ENCODE peak calls at places on chromosomes 4 and X, in six cellular contexts. One of them, this sample, is unnamed.

GRCh38 chrX:108699368-108699767 is 37.0 kb downstream of the IRS4 start:
- DNase-seq in GM12878: peak
- DNase-seq in GM23338: peak
- DNase-seq in SK-N-SH: peak
- DNase-seq in A549: peak
- DNase-seq in HCT116: peak
- DNase-seq in this sample: peak

GRCh38 chr4:153027879-153028278 is 91.8 kb downstream of the FHDC1 start:
- DNase-seq in GM12878: no peak
- DNase-seq in GM23338: no peak
- DNase-seq in SK-N-SH: no peak
- DNase-seq in A549: no peak
- DNase-seq in HCT116: no peak
- DNase-seq in this sample: no peak

GRCh38 chr4:136935305-136935704 is 597.0 kb downstream of the PCDH18 start:
- DNase-seq in GM12878: no peak
- DNase-seq in GM23338: no peak
- DNase-seq in SK-N-SH: no peak
- DNase-seq in A549: no peak
- DNase-seq in HCT116: no peak
- DNase-seq in this sample: no peak

GRCh38 chrX:51905711-51906110 is 12.3 kb downstream of the MAGED1 start:
- DNase-seq in GM12878: no peak
- DNase-seq in GM23338: no peak
- DNase-seq in SK-N-SH: no peak
- DNase-seq in A549: no peak
- DNase-seq in HCT116: no peak
- DNase-seq in this sample: no peak

GRCh38 chr4:26322349-26322748 is 1.5 kb downstream of the RBPJ start:
- DNase-seq in GM12878: no peak
- DNase-seq in GM23338: no peak
- DNase-seq in SK-N-SH: no peak
- DNase-seq in A549: no peak
- DNase-seq in HCT116: no peak
- DNase-seq in this sample: no peak

GRCh38 chr4:139587452-139587851 is 31.4 kb upstream of the SETD7 start:
- DNase-seq in GM12878: no peak
- DNase-seq in GM23338: no peak
- DNase-seq in SK-N-SH: no peak
- DNase-seq in A549: no peak
- DNase-seq in HCT116: no peak
- DNase-seq in this sample: no peak

GRCh38 chr4:87209182-87209581 is 11.2 kb downstream of the KLHL8 start:
- DNase-seq in GM12878: no peak
- DNase-seq in GM23338: no peak
- DNase-seq in SK-N-SH: no peak
- DNase-seq in A549: no peak
- DNase-seq in HCT116: no peak
- DNase-seq in this sample: no peak

GRCh38 chr4:2259541-2260267 is 2.2 kb downstream of the MXD4 start:
- DNase-seq in GM12878: no peak
- DNase-seq in GM23338: no peak
- DNase-seq in SK-N-SH: no peak
- DNase-seq in A549: no peak
- DNase-seq in HCT116: no peak
- DNase-seq in this sample: no peak

GRCh38 chr4:7758444-7758815 is 181.2 kb downstream of the AFAP1 start:
- DNase-seq in GM12878: no peak
- DNase-seq in GM23338: no peak
- DNase-seq in SK-N-SH: no peak
- DNase-seq in A549: no peak
- DNase-seq in HCT116: no peak
- DNase-seq in this sample: no peak

GRCh38 chrX:97806238-97806637 is 922.5 kb downstream of the RPA4 start:
- DNase-seq in GM12878: no peak
- DNase-seq in GM23338: no peak
- DNase-seq in SK-N-SH: no peak
- DNase-seq in A549: no peak
- DNase-seq in HCT116: no peak
- DNase-seq in this sample: no peak

GRCh38 chr4:143616771-143617170 is 83.7 kb downstream of the FREM3 start:
- DNase-seq in GM12878: peak
- DNase-seq in GM23338: no peak
- DNase-seq in SK-N-SH: no peak
- DNase-seq in A549: no peak
- DNase-seq in HCT116: no peak
- DNase-seq in this sample: no peak

GRCh38 chrX:11786862-11787261 is 28.8 kb downstream of the MSL3 start:
- DNase-seq in GM12878: no peak
- DNase-seq in GM23338: no peak
- DNase-seq in SK-N-SH: no peak
- DNase-seq in A549: no peak
- DNase-seq in HCT116: no peak
- DNase-seq in this sample: no peak

GRCh38 chrX:32778965-32779364 is 432.4 kb downstream of the DMD start:
- DNase-seq in GM12878: no peak
- DNase-seq in GM23338: no peak
- DNase-seq in SK-N-SH: no peak
- DNase-seq in A549: no peak
- DNase-seq in HCT116: no peak
- DNase-seq in this sample: no peak

GRCh38 chr4:628821-629635 is 3.7 kb downstream of the PDE6B start:
- DNase-seq in GM12878: no peak
- DNase-seq in GM23338: no peak
- DNase-seq in SK-N-SH: peak
- DNase-seq in A549: no peak
- DNase-seq in HCT116: no peak
- DNase-seq in this sample: no peak

GRCh38 chr4:102713096-102713495 is 47.7 kb downstream of the MANBA start:
- DNase-seq in GM12878: no peak
- DNase-seq in GM23338: peak
- DNase-seq in SK-N-SH: no peak
- DNase-seq in A549: peak
- DNase-seq in HCT116: no peak
- DNase-seq in this sample: no peak

GRCh38 chrX:25597561-25597960 is 540.6 kb upstream of the MAGEB18 start:
- DNase-seq in GM12878: no peak
- DNase-seq in GM23338: no peak
- DNase-seq in SK-N-SH: no peak
- DNase-seq in A549: no peak
- DNase-seq in HCT116: no peak
- DNase-seq in this sample: no peak

GRCh38 chr4:8101213-8101781 is 57.3 kb downstream of the ABLIM2 start:
- DNase-seq in GM12878: no peak
- DNase-seq in GM23338: no peak
- DNase-seq in SK-N-SH: no peak
- DNase-seq in A549: no peak
- DNase-seq in HCT116: no peak
- DNase-seq in this sample: no peak

GRCh38 chr4:94961420-94961819 is 203.7 kb downstream of the BMPR1B start:
- DNase-seq in GM12878: no peak
- DNase-seq in GM23338: no peak
- DNase-seq in SK-N-SH: no peak
- DNase-seq in A549: no peak
- DNase-seq in HCT116: no peak
- DNase-seq in this sample: no peak

GRCh38 chrX:119041175-119041574 is 31.6 kb upstream of the CT47C1 start:
- DNase-seq in GM12878: no peak
- DNase-seq in GM23338: no peak
- DNase-seq in SK-N-SH: no peak
- DNase-seq in A549: peak
- DNase-seq in HCT116: peak
- DNase-seq in this sample: peak

GRCh38 chr4:48762408-48762807 is 17.7 kb downstream of the FRYL start:
- DNase-seq in GM12878: no peak
- DNase-seq in GM23338: no peak
- DNase-seq in SK-N-SH: no peak
- DNase-seq in A549: no peak
- DNase-seq in HCT116: no peak
- DNase-seq in this sample: no peak

GRCh38 chr4:140092094-140092820 is 61.7 kb downstream of the MAML3 start:
- DNase-seq in GM12878: no peak
- DNase-seq in GM23338: peak
- DNase-seq in SK-N-SH: peak
- DNase-seq in A549: no peak
- DNase-seq in HCT116: no peak
- DNase-seq in this sample: no peak

GRCh38 chr4:187929024-187929423 is 66.5 kb upstream of the ZFP42 start:
- DNase-seq in GM12878: no peak
- DNase-seq in GM23338: peak
- DNase-seq in SK-N-SH: peak
- DNase-seq in A549: no peak
- DNase-seq in HCT116: peak
- DNase-seq in this sample: no peak

GRCh38 chr4:182604161-182604591 is 313.0 kb downstream of the DCTD start:
- DNase-seq in GM12878: no peak
- DNase-seq in GM23338: no peak
- DNase-seq in SK-N-SH: no peak
- DNase-seq in A549: no peak
- DNase-seq in HCT116: no peak
- DNase-seq in this sample: no peak

GRCh38 chr4:112327950-112328349 is 30.8 kb downstream of the ALPK1 start:
- DNase-seq in GM12878: peak
- DNase-seq in GM23338: peak
- DNase-seq in SK-N-SH: peak
- DNase-seq in A549: no peak
- DNase-seq in HCT116: peak
- DNase-seq in this sample: no peak

GRCh38 chrX:26597981-26598380 is 382.0 kb downstream of the MAGEB5 start:
- DNase-seq in GM12878: no peak
- DNase-seq in GM23338: no peak
- DNase-seq in SK-N-SH: no peak
- DNase-seq in A549: no peak
- DNase-seq in HCT116: no peak
- DNase-seq in this sample: no peak

GRCh38 chr4:148686449-148686848 is 244.2 kb upstream of the NR3C2 start:
- DNase-seq in GM12878: no peak
- DNase-seq in GM23338: no peak
- DNase-seq in SK-N-SH: no peak
- DNase-seq in A549: no peak
- DNase-seq in HCT116: no peak
- DNase-seq in this sample: no peak

DNA sequence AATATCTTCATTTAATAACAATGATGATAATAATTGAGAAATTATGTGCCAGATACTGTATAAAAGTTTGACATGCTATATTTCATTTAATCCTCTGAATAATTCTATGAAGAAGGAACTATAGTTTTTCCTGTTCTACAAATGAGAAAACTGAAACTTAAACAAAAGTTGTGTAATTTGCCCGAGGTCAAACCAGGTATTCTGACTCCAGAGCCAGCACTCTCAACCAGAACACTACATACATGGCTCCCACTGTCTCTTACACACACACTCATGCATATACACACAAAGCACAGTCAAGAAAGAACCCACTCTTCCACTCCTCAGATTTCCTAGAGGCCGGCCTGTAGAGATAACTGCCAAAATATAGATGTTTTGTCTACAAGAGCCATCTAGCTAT is 374.0 kb upstream of the EMCN start:
- DNase-seq in GM12878: no peak
- DNase-seq in GM23338: no peak
- DNase-seq in SK-N-SH: no peak
- DNase-seq in A549: no peak
- DNase-seq in HCT116: no peak
- DNase-seq in this sample: no peak
- H3K27ac ChIP-seq in GM12878: no peak
- H3K27ac ChIP-seq in GM23338: no peak
- H3K27ac ChIP-seq in SK-N-SH: no peak
- H3K27ac ChIP-seq in A549: no peak
- H3K27ac ChIP-seq in HCT116: no peak
- H3K27ac ChIP-seq in this sample: no peak

DNA sequence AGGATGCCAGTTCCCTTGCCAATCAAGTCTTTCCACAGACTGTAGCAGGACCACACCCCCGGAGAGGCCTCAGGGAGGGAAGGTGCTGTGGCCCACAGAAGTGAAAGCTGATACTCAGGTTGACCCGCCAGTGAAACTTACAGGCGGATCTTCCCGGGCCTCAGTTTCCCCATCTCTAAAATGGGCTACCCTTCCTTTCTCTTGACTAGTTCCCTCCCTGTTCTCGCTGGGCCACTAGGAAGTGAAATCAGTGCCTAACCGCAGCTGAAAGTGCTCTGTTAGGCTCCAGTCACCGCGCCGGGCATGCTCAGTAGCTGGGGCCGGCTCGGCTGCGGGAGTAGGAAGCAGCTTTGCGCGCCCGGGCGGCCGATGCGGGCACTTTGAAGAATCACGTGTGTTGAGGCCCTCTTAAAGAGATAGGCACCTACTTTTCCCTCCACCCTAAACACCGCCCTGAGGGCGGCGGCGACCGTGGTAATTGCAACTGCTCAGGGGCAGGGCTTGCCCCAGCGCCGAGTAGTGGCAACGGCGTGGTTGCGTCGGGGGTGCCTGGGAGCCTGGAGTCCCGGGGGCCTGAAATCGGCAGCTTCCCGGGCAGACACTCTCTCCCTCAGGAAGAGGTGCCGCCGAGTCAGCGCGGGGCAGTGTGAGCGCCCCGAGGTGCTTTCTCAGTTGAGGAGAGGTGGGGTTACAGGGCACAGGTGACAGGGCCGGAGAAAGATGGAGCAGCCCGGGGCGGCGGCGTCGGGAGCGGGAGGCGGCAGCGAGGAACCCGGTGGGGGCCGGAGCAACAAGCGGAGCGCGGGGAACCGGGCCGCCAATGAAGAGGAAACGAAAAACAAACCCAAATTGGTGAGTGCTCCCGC is at the start of gene DIAPH2:
- DNase-seq in GM12878: peak
- DNase-seq in GM23338: peak
- DNase-seq in SK-N-SH: peak
- DNase-seq in A549: peak
- DNase-seq in HCT116: peak
- DNase-seq in this sample: peak
- TF ChIP-seq CTCF in GM12878: peak
- TF ChIP-seq CTCF in GM23338: no peak
- TF ChIP-seq CTCF in SK-N-SH: no peak
- TF ChIP-seq CTCF in A549: no peak
- TF ChIP-seq CTCF in HCT116: no peak
- TF ChIP-seq CTCF in this sample: no peak

DNA sequence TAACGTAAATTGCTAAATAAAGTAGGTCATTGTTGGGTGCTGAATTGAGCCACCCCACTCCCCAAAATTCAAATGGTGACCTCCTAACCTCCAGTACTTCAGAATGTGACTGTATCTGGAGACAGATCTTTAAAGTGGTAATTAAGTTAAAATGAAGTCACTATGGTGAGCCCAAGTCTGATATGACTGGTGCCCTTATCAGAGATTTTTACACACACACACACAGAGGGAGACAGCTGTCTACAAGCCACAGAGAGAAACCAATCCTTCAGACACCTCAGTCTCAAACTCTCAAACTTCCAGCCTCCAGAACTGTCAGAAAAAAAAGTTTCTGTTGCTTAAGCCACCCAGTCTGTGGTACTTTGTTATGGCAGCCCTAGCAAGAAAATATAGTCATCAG is 879.2 kb upstream of the INTU start:
- DNase-seq in GM12878: no peak
- DNase-seq in GM23338: no peak
- DNase-seq in SK-N-SH: no peak
- DNase-seq in A549: no peak
- DNase-seq in HCT116: no peak
- DNase-seq in this sample: no peak
- TF ChIP-seq REST in GM12878: no peak
- TF ChIP-seq REST in GM23338: no peak
- TF ChIP-seq REST in SK-N-SH: no peak
- TF ChIP-seq REST in A549: no peak
- TF ChIP-seq REST in HCT116: no peak
- TF ChIP-seq REST in this sample: no peak

GRCh38 chr4:52750819-52751348 is 341 bp downstream of the ERVMER34-1 start:
- DNase-seq in GM12878: no peak
- DNase-seq in GM23338: peak
- DNase-seq in SK-N-SH: no peak
- DNase-seq in A549: peak
- DNase-seq in HCT116: peak
- DNase-seq in this sample: no peak
- H3K27ac ChIP-seq in GM12878: no peak
- H3K27ac ChIP-seq in GM23338: peak
- H3K27ac ChIP-seq in SK-N-SH: no peak
- H3K27ac ChIP-seq in A549: no peak
- H3K27ac ChIP-seq in HCT116: peak
- H3K27ac ChIP-seq in this sample: no peak

This sample was measured in Panc1.